ENCODE peak calls at places on chromosomes 16 and 17, in five cellular contexts. O, G, S, X and I are unnamed samples.

GRCh38 chr17:20920813-20921199 is 122.0 kb downstream of the USP22 start:
- DNase-seq in O (peak), G (no peak), S (no peak), X (no peak), I (no peak)

GRCh38 chr17:75181608-75182318 is 996 bp downstream of the SUMO2 start:
- DNase-seq in O (peak), G (no peak), S (peak), X (no peak), I (peak)

GRCh38 chr17:29112780-29113295 is 67.4 kb downstream of the MYO18A start:
- DNase-seq in O (no peak), G (no peak), S (no peak), X (no peak), I (no peak)

GRCh38 chr16:2948807-2949704 is 15.0 kb upstream of the KREMEN2 start:
- DNase-seq in O (no peak), G (no peak), S (no peak), X (peak), I (no peak)

GRCh38 chr16:88759245-88759975 is 25.6 kb downstream of the PIEZO1 start:
- DNase-seq in O (peak), G (no peak), S (peak), X (peak), I (peak)

GRCh38 chr17:28497931-28498330 is 8.2 kb upstream of the FOXN1 start:
- DNase-seq in O (no peak), G (no peak), S (no peak), X (no peak), I (no peak)

GRCh38 chr17:66540131-66540781 is 237.8 kb downstream of the PRKCA start:
- DNase-seq in O (peak), G (peak), S (no peak), X (peak), I (no peak)

GRCh38 chr16:89981414-89981813 is 32.9 kb downstream of the DEF8 start:
- DNase-seq in O (no peak), G (no peak), S (no peak), X (no peak), I (no peak)

GRCh38 chr17:50908860-50909764 is 43.0 kb upstream of the TOB1 start:
- DNase-seq in O (no peak), G (no peak), S (no peak), X (peak), I (no peak)

GRCh38 chr17:17156511-17156910 is 49.6 kb downstream of the PLD6 start:
- DNase-seq in O (peak), G (peak), S (no peak), X (no peak), I (no peak)

GRCh38 chr16:30473231-30474061 is 904 bp downstream of the ITGAL start:
- DNase-seq in O (no peak), G (no peak), S (peak), X (no peak), I (no peak)

GRCh38 chr16:27718767-27719445 is 169.0 kb downstream of the KATNIP start:
- DNase-seq in O (no peak), G (no peak), S (no peak), X (peak), I (no peak)

GRCh38 chr17:68310141-68310540 is 18.8 kb downstream of the ARSG start:
- DNase-seq in O (no peak), G (no peak), S (no peak), X (no peak), I (no peak)

GRCh38 chr17:50062323-50063243 is 6.7 kb downstream of the ITGA3 start:
- DNase-seq in O (peak), G (peak), S (peak), X (peak), I (peak)

GRCh38 chr17:31593806-31594205 is 202.3 kb downstream of the RAB11FIP4 start:
- DNase-seq in O (peak), G (peak), S (no peak), X (no peak), I (no peak)

GRCh38 chr17:66570353-66571195 is 264.3 kb upstream of the CACNG5 start:
- DNase-seq in O (no peak), G (no peak), S (no peak), X (no peak), I (no peak)

GRCh38 chr17:38636054-38636453 is 30.3 kb upstream of the SRCIN1 start:
- DNase-seq in O (no peak), G (no peak), S (no peak), X (no peak), I (no peak)

GRCh38 chr16:2150418-2151187 is 2.2 kb downstream of the RAB26 start:
- DNase-seq in O (peak), G (no peak), S (peak), X (no peak), I (peak)

GRCh38 chr17:57213180-57213825 is 43.0 kb upstream of the MSI2 start:
- DNase-seq in O (no peak), G (no peak), S (no peak), X (no peak), I (no peak)

GRCh38 chr16:15811778-15812750 is 44.8 kb downstream of the MYH11 start:
- DNase-seq in O (peak), G (peak), S (no peak), X (no peak), I (peak)